ENCODE peak calls at places on chromosomes 1 and 21, in five cellular contexts. X, N, E, G and L are unnamed samples.

GRCh38 chr1:23810818-23811420 is 10.4 kb upstream of the GALE start:
- DNase-seq in N (no peak), G (peak), X (no peak), E (peak), L (no peak)

GRCh38 chr1:160101037-160101716 is 2.8 kb upstream of the IGSF8 start:
- DNase-seq in G (peak), N (no peak), X (peak), E (peak), L (no peak)

GRCh38 chr1:66642992-66643391 is 109.0 kb downstream of the SGIP1 start:
- DNase-seq in E (no peak), N (no peak), X (no peak), G (no peak), L (no peak)

GRCh38 chr1:7068552-7068951 is 283.3 kb downstream of the CAMTA1 start:
- DNase-seq in G (no peak), E (no peak), X (no peak), N (no peak), L (no peak)

GRCh38 chr1:9291914-9292360 is 757 bp upstream of the SPSB1 start:
- DNase-seq in G (no peak), N (no peak), X (no peak), E (no peak), L (no peak)

GRCh38 chr1:91617242-91617837 is 116.7 kb downstream of the CDC7 start:
- DNase-seq in N (no peak), E (no peak), G (no peak), X (peak), L (peak)

GRCh38 chr21:16159213-16159970 is 429.6 kb downstream of the USP25 start:
- DNase-seq in G (no peak), N (peak), E (no peak), X (no peak), L (no peak)

GRCh38 chr21:8991968-8992621 is 1529.3 kb upstream of the TPTE start:
- DNase-seq in X (no peak), N (no peak), E (no peak), G (no peak), L (no peak)

GRCh38 chr1:16727190-16728111 is 12.9 kb upstream of the RNU1-4 start:
- DNase-seq in G (peak), E (peak), X (no peak), N (no peak), L (no peak)

GRCh38 chr1:206687915-206688442 is 3.3 kb downstream of the MAPKAPK2 start:
- DNase-seq in N (no peak), E (no peak), G (no peak), X (no peak), L (no peak)

GRCh38 chr21:25080161-25080560 is 527.1 kb downstream of the MRPL39 start:
- DNase-seq in G (no peak), N (no peak), E (no peak), X (no peak), L (no peak)

GRCh38 chr1:177170756-177171535 is at the start of gene BRINP2:
- DNase-seq in G (no peak), E (no peak), X (peak), N (no peak), L (no peak)

GRCh38 chr1:180098242-180098995 is 56.2 kb upstream of the QSOX1 start:
- DNase-seq in E (no peak), X (no peak), N (peak), G (no peak), L (no peak)

GRCh38 chr1:201653238-201653637 is 114.3 kb downstream of the NAV1 start:
- DNase-seq in N (no peak), X (no peak), G (no peak), E (no peak), L (no peak)

GRCh38 chr1:77375990-77376389 is 94.2 kb downstream of the AK5 start:
- DNase-seq in G (no peak), X (no peak), E (no peak), N (no peak), L (no peak)

GRCh38 chr1:25083481-25084345 is 148.6 kb downstream of the SYF2 start:
- DNase-seq in G (no peak), E (no peak), N (no peak), X (no peak), L (no peak)

GRCh38 chr1:159934136-159935039 is 9.1 kb upstream of the TAGLN2 start:
- DNase-seq in E (no peak), X (no peak), N (no peak), G (no peak), L (no peak)

GRCh38 chr1:192489046-192489445 is 86.5 kb upstream of the RGS1 start:
- DNase-seq in E (no peak), X (no peak), N (peak), G (no peak), L (no peak)